ENCODE peak calls at places on chromosome 3, in five cellular contexts. One of them, this sample, is unnamed.

GRCh38 chr3:160998581-160998980 is 106.6 kb downstream of the B3GALNT1 start:
- DNase-seq in posterior cingulate gyrus: no peak
- DNase-seq in naive thymus-derived CD4-positive, alpha-beta T cell: no peak
- DNase-seq in caudate nucleus: no peak
- DNase-seq in T-helper 2 cell: no peak
- DNase-seq in this sample: no peak

GRCh38 chr3:191648787-191649186 is 187.8 kb downstream of the PYDC2 start:
- DNase-seq in caudate nucleus: no peak
- DNase-seq in posterior cingulate gyrus: no peak
- DNase-seq in T-helper 2 cell: no peak
- DNase-seq in naive thymus-derived CD4-positive, alpha-beta T cell: no peak
- DNase-seq in this sample: no peak

GRCh38 chr3:103966749-103967148 is 1400.0 kb upstream of the ALCAM start:
- DNase-seq in T-helper 2 cell: no peak
- DNase-seq in posterior cingulate gyrus: no peak
- DNase-seq in caudate nucleus: no peak
- DNase-seq in naive thymus-derived CD4-positive, alpha-beta T cell: no peak
- DNase-seq in this sample: no peak

GRCh38 chr3:55891106-55891505 is 404.0 kb upstream of the WNT5A start:
- DNase-seq in naive thymus-derived CD4-positive, alpha-beta T cell: no peak
- DNase-seq in posterior cingulate gyrus: no peak
- DNase-seq in caudate nucleus: no peak
- DNase-seq in T-helper 2 cell: no peak
- DNase-seq in this sample: no peak

GRCh38 chr3:187236963-187237362 is 39.7 kb downstream of the RTP1 start:
- DNase-seq in caudate nucleus: no peak
- DNase-seq in T-helper 2 cell: no peak
- DNase-seq in naive thymus-derived CD4-positive, alpha-beta T cell: no peak
- DNase-seq in posterior cingulate gyrus: no peak
- DNase-seq in this sample: no peak

GRCh38 chr3:168620854-168621253 is 525.1 kb upstream of the GOLIM4 start:
- DNase-seq in posterior cingulate gyrus: peak
- DNase-seq in T-helper 2 cell: no peak
- DNase-seq in caudate nucleus: peak
- DNase-seq in naive thymus-derived CD4-positive, alpha-beta T cell: no peak
- DNase-seq in this sample: no peak

GRCh38 chr3:146218880-146219866 is 31.7 kb downstream of the PLSCR4 start:
- DNase-seq in caudate nucleus: no peak
- DNase-seq in T-helper 2 cell: no peak
- DNase-seq in naive thymus-derived CD4-positive, alpha-beta T cell: peak
- DNase-seq in posterior cingulate gyrus: peak
- DNase-seq in this sample: no peak

GRCh38 chr3:130755666-130756065 is 9.0 kb upstream of the PIK3R4 start:
- DNase-seq in naive thymus-derived CD4-positive, alpha-beta T cell: no peak
- DNase-seq in posterior cingulate gyrus: no peak
- DNase-seq in T-helper 2 cell: no peak
- DNase-seq in caudate nucleus: no peak
- DNase-seq in this sample: no peak

This sample was measured in anterior cingulate cortex.